ENCODE peak calls at places on chromosome 4, in seven cellular contexts. D is neural crest cell, H is cardiac muscle cell, I is nephron progenitor cell, N is AG10803, Q is kidney epithelial cell, Z is astrocyte. K is an unnamed sample.

GRCh38 chr4:170022211-170022610 is 4.0 kb downstream of the MFAP3L start:
- DNase-seq in Q (no peak), Z (no peak), N (no peak), I (no peak), H (no peak), D (no peak), K (no peak)

GRCh38 chr4:20428410-20429160 is 176.9 kb downstream of the SLIT2 start:
- DNase-seq in Q (no peak), H (peak; percentile 24), N (no peak), Z (no peak), D (no peak), I (no peak), K (no peak)

GRCh38 chr4:65383589-65384305 is 286.5 kb downstream of the EPHA5 start:
- DNase-seq in I (no peak), D (no peak), N (no peak), Q (no peak), H (no peak), Z (peak; percentile 60), K (no peak)

GRCh38 chr4:167210166-167210565 is 24.1 kb downstream of the SPOCK3 start:
- DNase-seq in I (no peak), D (no peak), Z (no peak), N (no peak), H (no peak), Q (no peak), K (no peak)

GRCh38 chr4:153988446-153988845 is 199.6 kb upstream of the SFRP2 start:
- DNase-seq in N (peak; percentile 89), I (no peak), Q (no peak), Z (peak; percentile 61), D (peak; percentile 20), H (no peak), K (no peak)

GRCh38 chr4:153522800-153523089 is 56.6 kb downstream of the TMEM131L start:
- DNase-seq in Q (no peak), Z (no peak), N (no peak), D (no peak), I (no peak), H (no peak), K (no peak)

GRCh38 chr4:37002625-37003024 is 241.9 kb upstream of the NWD2 start:
- DNase-seq in D (no peak), Z (no peak), N (no peak), I (no peak), Q (no peak), H (no peak), K (no peak)

GRCh38 chr4:112361181-112361791 is 64.1 kb downstream of the ALPK1 start:
- DNase-seq in Q (peak; percentile 19), D (no peak), Z (peak; percentile 12), H (no peak), I (no peak), N (peak; percentile 9), K (no peak)

GRCh38 chr4:38169524-38169923 is 209.3 kb downstream of the PTTG2 start:
- DNase-seq in Q (no peak), D (no peak), I (no peak), N (no peak), H (no peak), Z (no peak), K (no peak)

GRCh38 chr4:38164346-38164745 is 204.1 kb downstream of the PTTG2 start:
- DNase-seq in Q (no peak), D (no peak), H (no peak), N (no peak), I (no peak), Z (no peak), K (no peak)

GRCh38 chr4:38163216-38164006 is 203.2 kb downstream of the PTTG2 start:
- DNase-seq in Q (peak; percentile 83), N (peak; percentile 59), D (no peak), Z (peak; percentile 83), H (no peak), I (no peak), K (no peak)

GRCh38 chr4:38166768-38167167 is 206.6 kb downstream of the PTTG2 start:
- DNase-seq in I (no peak), D (no peak), Z (no peak), Q (no peak), N (no peak), H (no peak), K (no peak)

GRCh38 chr4:38166082-38166481 is 205.9 kb downstream of the PTTG2 start:
- DNase-seq in I (no peak), Z (no peak), Q (no peak), H (no peak), D (no peak), N (no peak), K (no peak)
- TF ChIP-seq CTCF in I (no peak), Z (no peak), Q (no peak), H (no peak), D (no peak), N (no peak), K (no peak)

GRCh38 chr4:8385611-8386010 is 54.9 kb downstream of the ACOX3 start:
- DNase-seq in I (no peak), N (no peak), D (no peak), Q (no peak), Z (no peak), H (no peak), K (no peak)
- TF ChIP-seq CTCF in I (no peak), N (no peak), D (no peak), Q (no peak), Z (no peak), H (no peak), K (no peak)

GRCh38 chr4:63582997-63583396 is 826.3 kb downstream of the TECRL start:
- DNase-seq in N (no peak), Z (no peak), H (no peak), D (no peak), Q (no peak), I (no peak), K (no peak)

GRCh38 chr4:63583561-63583960 is 825.7 kb downstream of the TECRL start:
- DNase-seq in I (no peak), N (no peak), D (no peak), H (no peak), Q (no peak), Z (no peak), K (no peak)

GRCh38 chr4:63580796-63581475 is 828.3 kb downstream of the TECRL start:
- DNase-seq in H (no peak), N (no peak), Q (no peak), I (no peak), D (no peak), Z (no peak), K (no peak)

GRCh38 chr4:63578383-63578782 is 830.9 kb downstream of the TECRL start:
- DNase-seq in H (no peak), D (no peak), Z (no peak), Q (no peak), I (no peak), N (no peak), K (no peak)
- TF ChIP-seq CTCF in H (no peak), D (peak; percentile 15), Z (no peak), Q (no peak), I (no peak), N (no peak), K (no peak)

GRCh38 chr4:15755781-15756180 is 22.3 kb upstream of the CD38 start:
- DNase-seq in Z (no peak), D (no peak), I (no peak), H (no peak), N (no peak), Q (no peak), K (no peak)

GRCh38 chr4:15755321-15755750 is 22.8 kb upstream of the CD38 start:
- DNase-seq in Q (no peak), H (no peak), I (no peak), D (no peak), Z (peak; percentile 82), N (peak; percentile 13), K (no peak)

GRCh38 chr4:15757084-15757483 is 21.0 kb upstream of the CD38 start:
- DNase-seq in N (no peak), Q (no peak), I (no peak), D (no peak), Z (no peak), H (no peak), K (no peak)

GRCh38 chr4:15758294-15758693 is 19.8 kb upstream of the CD38 start:
- DNase-seq in D (no peak), Z (no peak), H (no peak), I (no peak), Q (no peak), N (no peak), K (no peak)

DNA sequence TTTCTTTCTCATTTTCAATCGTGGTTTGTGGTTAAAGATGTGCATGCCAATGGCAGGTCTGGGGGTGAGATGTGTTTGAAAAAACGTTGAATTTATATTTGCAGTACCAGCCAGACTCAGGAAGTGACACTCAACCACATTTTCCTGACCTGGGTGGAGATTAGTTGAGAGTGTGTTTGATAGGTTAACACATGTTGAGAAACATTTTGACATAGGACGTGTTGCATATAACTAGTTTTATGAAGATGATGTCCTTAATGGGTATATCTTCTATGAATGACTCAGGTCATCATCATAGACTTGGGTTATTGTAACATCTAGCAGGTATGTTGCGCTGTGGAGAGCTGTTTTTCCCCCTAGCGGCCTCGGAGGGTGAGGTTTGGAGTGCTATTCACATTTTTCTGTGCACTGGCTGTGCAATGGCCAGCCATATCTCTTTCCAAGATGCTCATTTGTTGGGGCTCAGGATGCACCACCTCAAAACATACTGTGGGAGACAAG is 21.7 kb upstream of the CD38 start:
- DNase-seq in H (no peak), Q (peak; percentile 5), I (no peak), N (no peak), D (no peak), Z (peak; percentile 75), K (no peak)
- TF ChIP-seq CTCF in H (peak; percentile 50), Q (peak; percentile 14), I (no peak), N (peak; percentile 13), D (no peak), Z (peak; percentile 50), K (no peak)

GRCh38 chr4:6943870-6944195 is 34.2 kb downstream of the TBC1D14 start:
- DNase-seq in I (no peak), N (no peak), H (no peak), Z (no peak), D (no peak), Q (no peak), K (no peak)

GRCh38 chr4:6946497-6946896 is 36.9 kb downstream of the TBC1D14 start:
- DNase-seq in I (no peak), H (no peak), Q (no peak), D (no peak), Z (no peak), N (no peak), K (no peak)

GRCh38 chr4:6943012-6943869 is 33.6 kb downstream of the TBC1D14 start:
- DNase-seq in I (no peak), N (no peak), Z (no peak), D (no peak), Q (no peak), H (no peak), K (no peak)

GRCh38 chr4:6944311-6945051 is 34.9 kb downstream of the TBC1D14 start:
- DNase-seq in H (no peak), D (no peak), N (no peak), Z (no peak), I (no peak), Q (no peak), K (no peak)

DNA sequence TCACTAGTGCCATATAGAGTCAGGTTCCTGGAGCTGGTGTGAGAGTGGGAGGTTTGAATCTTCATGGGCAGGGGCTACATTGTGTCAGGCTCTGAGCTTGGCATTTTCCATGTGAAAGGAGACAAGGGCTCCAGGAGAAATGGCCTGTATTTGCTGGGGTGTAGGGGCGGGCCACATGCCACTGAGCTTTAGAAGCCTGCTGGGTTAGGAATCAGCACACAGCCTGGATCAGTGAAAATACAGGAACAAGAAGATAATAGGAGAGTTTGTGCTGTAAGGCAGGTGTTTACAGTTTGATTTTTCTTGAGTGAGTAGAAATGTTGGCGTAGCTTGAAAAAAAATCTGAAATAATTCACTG is 35.4 kb downstream of the TBC1D14 start:
- DNase-seq in N (no peak), H (no peak), Q (no peak), D (no peak), I (no peak), Z (no peak), K (no peak)
- TF ChIP-seq CTCF in N (no peak), H (no peak), Q (no peak), D (no peak), I (no peak), Z (no peak), K (no peak)

K was measured in endothelial cell.